ENCODE peak calls at places on chromosomes 16 and 17, in five cellular contexts. V, N, K, I and B are unnamed samples.

GRCh38 chr17:47800686-47801085 is 20.9 kb downstream of the OSBPL7 start:
- DNase-seq in V (no peak), N (no peak), K (no peak), I (no peak), B (no peak)

GRCh38 chr16:3000540-3000939 is 12.2 kb upstream of the CLDN9 start:
- DNase-seq in V (no peak), N (no peak), K (no peak), I (no peak), B (no peak)

GRCh38 chr17:40541060-40541872 is 24.0 kb downstream of the CCR7 start:
- DNase-seq in V (no peak), N (no peak), K (peak), I (peak), B (peak)

GRCh38 chr17:8875957-8876356 is 8.5 kb upstream of the PIK3R6 start:
- DNase-seq in V (no peak), N (peak), K (no peak), I (no peak), B (no peak)

GRCh38 chr16:12091569-12092346 is 115.2 kb downstream of the SNX29 start:
- DNase-seq in V (no peak), N (no peak), K (no peak), I (no peak), B (no peak)

GRCh38 chr16:2236362-2237075 is at the start of gene DNASE1L2:
- DNase-seq in V (no peak), N (no peak), K (no peak), I (no peak), B (no peak)

GRCh38 chr16:67198238-67198734 is 645 bp upstream of the ELMO3 start:
- DNase-seq in V (no peak), N (no peak), K (no peak), I (no peak), B (peak)

GRCh38 chr17:28333083-28333746 is 2.1 kb downstream of the IFT20 start:
- DNase-seq in V (no peak), N (no peak), K (no peak), I (no peak), B (no peak)

GRCh38 chr17:34300652-34301390 is 15.3 kb downstream of the CCL11 start:
- DNase-seq in V (no peak), N (peak), K (no peak), I (no peak), B (no peak)

GRCh38 chr17:73725794-73726193 is 81.5 kb upstream of the SDK2 start:
- DNase-seq in V (no peak), N (no peak), K (no peak), I (no peak), B (no peak)

GRCh38 chr17:55283256-55283965 is 18.7 kb downstream of the HLF start:
- DNase-seq in V (no peak), N (no peak), K (no peak), I (no peak), B (no peak)

GRCh38 chr16:49513040-49513439 is 139.4 kb downstream of the C16orf78 start:
- DNase-seq in V (no peak), N (peak), K (no peak), I (no peak), B (no peak)

GRCh38 chr16:23223368-23223767 is 40.8 kb downstream of the SCNN1G start:
- DNase-seq in V (no peak), N (no peak), K (no peak), I (no peak), B (no peak)

GRCh38 chr17:79529661-79530081 is 81.2 kb downstream of the RBFOX3 start:
- DNase-seq in V (no peak), N (no peak), K (no peak), I (no peak), B (no peak)